ENCODE peak calls at places on chromosomes 4 and X, in seven cellular contexts. One of them, this sample, is unnamed.

GRCh38 chr4:158811704-158812103 is 42.9 kb downstream of the FNIP2 start:
- DNase-seq in SW480: no peak
- DNase-seq in iPS DF 6.9: no peak
- DNase-seq in endothelial cell: no peak
- DNase-seq in H9: no peak
- DNase-seq in effector memory CD4-positive, alpha-beta T cell: no peak
- DNase-seq in HEK293T: no peak
- DNase-seq in this sample: no peak

GRCh38 chr4:184953421-184953820 is 64.9 kb upstream of the HELT start:
- DNase-seq in H9: no peak
- DNase-seq in iPS DF 6.9: no peak
- DNase-seq in effector memory CD4-positive, alpha-beta T cell: no peak
- DNase-seq in HEK293T: no peak
- DNase-seq in SW480: no peak
- DNase-seq in endothelial cell: no peak
- DNase-seq in this sample: no peak

GRCh38 chr4:168832746-168833575 is 177.1 kb downstream of the CBR4 start:
- DNase-seq in H9: peak; percentile 71
- DNase-seq in HEK293T: peak; percentile 21
- DNase-seq in endothelial cell: peak; percentile 35
- DNase-seq in effector memory CD4-positive, alpha-beta T cell: no peak
- DNase-seq in SW480: no peak
- DNase-seq in iPS DF 6.9: no peak
- DNase-seq in this sample: peak; percentile 22

GRCh38 chrX:133307637-133308485 is 89.7 kb upstream of the TFDP3 start:
- DNase-seq in HEK293T: no peak
- DNase-seq in endothelial cell: peak; percentile 16
- DNase-seq in H9: peak; percentile 62
- DNase-seq in effector memory CD4-positive, alpha-beta T cell: no peak
- DNase-seq in SW480: no peak
- DNase-seq in iPS DF 6.9: no peak
- DNase-seq in this sample: peak; percentile 33

GRCh38 chr4:111530446-111530845 is 614.8 kb upstream of the FAM241A start:
- DNase-seq in iPS DF 6.9: no peak
- DNase-seq in SW480: no peak
- DNase-seq in effector memory CD4-positive, alpha-beta T cell: no peak
- DNase-seq in HEK293T: no peak
- DNase-seq in endothelial cell: no peak
- DNase-seq in H9: no peak
- DNase-seq in this sample: no peak

GRCh38 chrX:13716905-13717304 is 17.5 kb downstream of the TRAPPC2 start:
- DNase-seq in endothelial cell: no peak
- DNase-seq in HEK293T: no peak
- DNase-seq in iPS DF 6.9: no peak
- DNase-seq in H9: no peak
- DNase-seq in effector memory CD4-positive, alpha-beta T cell: peak; percentile 36
- DNase-seq in SW480: no peak
- DNase-seq in this sample: no peak

GRCh38 chr4:137509855-137510282 is 22.4 kb downstream of the PCDH18 start:
- DNase-seq in endothelial cell: no peak
- DNase-seq in iPS DF 6.9: no peak
- DNase-seq in HEK293T: peak; percentile 7
- DNase-seq in SW480: no peak
- DNase-seq in effector memory CD4-positive, alpha-beta T cell: no peak
- DNase-seq in H9: no peak
- DNase-seq in this sample: no peak

GRCh38 chr4:5712517-5712916 is 1.5 kb downstream of the EVC start:
- DNase-seq in effector memory CD4-positive, alpha-beta T cell: no peak
- DNase-seq in HEK293T: no peak
- DNase-seq in iPS DF 6.9: no peak
- DNase-seq in endothelial cell: no peak
- DNase-seq in H9: no peak
- DNase-seq in SW480: no peak
- DNase-seq in this sample: no peak

GRCh38 chr4:137510866-137511265 is 21.4 kb downstream of the PCDH18 start:
- DNase-seq in effector memory CD4-positive, alpha-beta T cell: no peak
- DNase-seq in endothelial cell: no peak
- DNase-seq in H9: no peak
- DNase-seq in HEK293T: peak; percentile 48
- DNase-seq in SW480: peak; percentile 17
- DNase-seq in iPS DF 6.9: no peak
- DNase-seq in this sample: peak; percentile 23

GRCh38 chr4:169263791-169264392 is 6.9 kb downstream of the SH3RF1 start:
- DNase-seq in HEK293T: no peak
- DNase-seq in effector memory CD4-positive, alpha-beta T cell: no peak
- DNase-seq in SW480: no peak
- DNase-seq in iPS DF 6.9: no peak
- DNase-seq in H9: no peak
- DNase-seq in endothelial cell: no peak
- DNase-seq in this sample: no peak

GRCh38 chrX:71541546-71542022 is 8.7 kb downstream of the OGT start:
- DNase-seq in endothelial cell: no peak
- DNase-seq in HEK293T: no peak
- DNase-seq in iPS DF 6.9: no peak
- DNase-seq in effector memory CD4-positive, alpha-beta T cell: no peak
- DNase-seq in SW480: peak; percentile 5
- DNase-seq in H9: no peak
- DNase-seq in this sample: no peak

This sample was measured in NT2/D1.